ENCODE peak calls at places on chromosomes 6 and 20, in six cellular contexts. Q, W, Z, H, V and U are unnamed samples.

GRCh38 chr6:7629321-7629720 is 39.3 kb downstream of the SNRNP48 start:
- DNase-seq in W (peak), V (no peak), Q (no peak), Z (no peak), H (no peak), U (no peak)

GRCh38 chr6:111589366-111589765 is 16.3 kb downstream of the TRAF3IP2 start:
- DNase-seq in H (no peak), Q (no peak), W (peak), Z (no peak), V (no peak), U (no peak)

GRCh38 chr20:5784735-5785134 is 34.5 kb downstream of the SHLD1 start:
- DNase-seq in V (no peak), Z (no peak), W (no peak), H (no peak), Q (no peak), U (no peak)

GRCh38 chr6:15351631-15352030 is 105.8 kb downstream of the JARID2 start:
- DNase-seq in V (no peak), H (no peak), W (peak), Z (no peak), Q (no peak), U (no peak)

GRCh38 chr20:58141496-58141895 is 87.0 kb downstream of the ANKRD60 start:
- DNase-seq in Q (no peak), V (no peak), H (no peak), Z (no peak), W (no peak), U (no peak)

GRCh38 chr20:16397053-16397452 is 176.2 kb downstream of the KIF16B start:
- DNase-seq in Q (no peak), Z (no peak), W (peak), H (no peak), V (no peak), U (no peak)

GRCh38 chr6:90583179-90583578 is 3.7 kb downstream of the MAP3K7 start:
- DNase-seq in Q (no peak), H (no peak), Z (no peak), V (no peak), W (no peak), U (no peak)

GRCh38 chr20:25284131-25284601 is 36.3 kb downstream of the PYGB start:
- DNase-seq in Q (no peak), V (no peak), H (no peak), W (no peak), Z (peak), U (no peak)

GRCh38 chr6:131430531-131430930 is 142.5 kb upstream of the ARG1 start:
- DNase-seq in Z (no peak), Q (no peak), W (no peak), V (no peak), H (no peak), U (no peak)

GRCh38 chr20:50274570-50275430 is 84.2 kb downstream of the CEBPB start:
- DNase-seq in V (no peak), Z (no peak), Q (no peak), H (no peak), W (no peak), U (no peak)

GRCh38 chr20:31833130-31833930 is 12.1 kb downstream of the FOXS1 start:
- DNase-seq in Z (peak), Q (peak), V (peak), W (peak), H (peak), U (no peak)

GRCh38 chr6:132085731-132086130 is 134.6 kb upstream of the CCN2 start:
- DNase-seq in Q (no peak), H (no peak), Z (no peak), V (no peak), W (no peak), U (no peak)

GRCh38 chr6:119347466-119348307 is 1.9 kb downstream of the MAN1A1 start:
- DNase-seq in Z (peak), V (peak), W (peak), H (peak), Q (peak), U (no peak)

GRCh38 chr6:90669846-90670245 is 83.0 kb upstream of the MAP3K7 start:
- DNase-seq in H (no peak), W (no peak), Z (no peak), Q (no peak), V (no peak), U (no peak)

GRCh38 chr20:8515810-8516435 is 383.9 kb downstream of the PLCB1 start:
- DNase-seq in V (no peak), Z (no peak), H (no peak), W (no peak), Q (no peak), U (no peak)

GRCh38 chr6:89475106-89475505 is 42.2 kb downstream of the ANKRD6 start:
- DNase-seq in V (no peak), H (no peak), Z (no peak), Q (no peak), W (no peak), U (no peak)

GRCh38 chr6:26187981-26188635 is 100.9 kb downstream of the HFE start:
- DNase-seq in Z (peak), W (peak), Q (no peak), H (peak), V (no peak), U (no peak)

GRCh38 chr20:19975901-19976300 is 41.3 kb upstream of the NAA20 start:
- DNase-seq in Q (no peak), W (peak), Z (no peak), H (no peak), V (no peak), U (no peak)

GRCh38 chr20:56348306-56348695 is 10.5 kb upstream of the FAM210B start:
- DNase-seq in V (no peak), Q (no peak), Z (no peak), W (no peak), H (no peak), U (no peak)

GRCh38 chr20:9051508-9051907 is 17.4 kb upstream of the PLCB4 start:
- DNase-seq in V (no peak), Z (no peak), Q (no peak), W (peak), H (no peak), U (no peak)

GRCh38 chr20:23588434-23589403 is 17.0 kb downstream of the CST9 start:
- DNase-seq in W (peak), Q (no peak), Z (no peak), V (no peak), H (no peak), U (no peak)

GRCh38 chr6:160269122-160269521 is 10.5 kb upstream of the SLC22A2 start:
- DNase-seq in V (no peak), W (no peak), Q (no peak), H (no peak), Z (no peak), U (no peak)